ENCODE peak calls at places on chromosomes 16 and 17, in seven cellular contexts. N is H9, R is GM23248, L is mesendoderm, B is tibial nerve, I is ovary, D is body of pancreas. K is an unnamed sample.

GRCh38 chr16:3023415-3023668 is 400 bp downstream of the HCFC1R1 start:
- DNase-seq in R (peak; percentile 89), N (no peak), D (peak; percentile 68), I (no peak), B (no peak), L (peak; percentile 78), K (peak; percentile 66)

GRCh38 chr17:17535957-17536356 is 39.8 kb upstream of the RASD1 start:
- DNase-seq in B (no peak), D (peak; percentile 88), R (peak; percentile 41), L (no peak), N (no peak), I (no peak), K (peak; percentile 95)

GRCh38 chr16:86319871-86320270 is 190.5 kb upstream of the FOXF1 start:
- DNase-seq in R (peak; percentile 38), I (no peak), N (no peak), D (no peak), L (no peak), B (no peak), K (no peak)

GRCh38 chr16:69187387-69187890 is 475 bp downstream of the SNTB2 start:
- DNase-seq in N (peak; percentile 56), D (peak; percentile 61), I (peak; percentile 58), B (peak; percentile 37), R (peak; percentile 73), L (peak; percentile 66), K (peak; percentile 72)

GRCh38 chr16:3143189-3143588 is 8.4 kb downstream of the ZNF213 start:
- DNase-seq in B (no peak), R (no peak), I (no peak), N (no peak), D (no peak), L (no peak), K (no peak)

GRCh38 chr16:11393861-11394592 is 48.8 kb downstream of the RMI2 start:
- DNase-seq in N (no peak), D (no peak), L (no peak), R (no peak), B (no peak), I (no peak), K (no peak)

GRCh38 chr17:50316016-50316587 is 29.8 kb upstream of the XYLT2 start:
- DNase-seq in I (no peak), D (no peak), N (no peak), R (no peak), L (no peak), B (no peak), K (no peak)

GRCh38 chr17:80959330-80960036 is 32.2 kb upstream of the CHMP6 start:
- DNase-seq in I (peak; percentile 85), D (peak; percentile 37), L (no peak), N (no peak), R (peak; percentile 83), B (peak; percentile 55), K (peak; percentile 95)

GRCh38 chr17:57285681-57286080 is 29.4 kb downstream of the MSI2 start:
- DNase-seq in R (no peak), I (no peak), B (no peak), N (no peak), D (no peak), L (no peak), K (no peak)

GRCh38 chr17:56909742-56910508 is 3.9 kb downstream of the TRIM25 start:
- DNase-seq in N (no peak), B (peak; percentile 55), I (no peak), R (peak; percentile 11), D (peak; percentile 8), L (no peak), K (peak; percentile 69)

GRCh38 chr16:15960124-15960971 is 10.9 kb downstream of the ABCC1 start:
- DNase-seq in I (no peak), N (no peak), D (no peak), R (no peak), B (no peak), L (peak; percentile 64), K (no peak)

GRCh38 chr17:55743103-55743679 is 7.7 kb upstream of the PCTP start:
- DNase-seq in B (no peak), L (no peak), N (no peak), I (no peak), R (no peak), D (peak; percentile 61), K (peak; percentile 74)

GRCh38 chr16:77112701-77113100 is 78.3 kb upstream of the MON1B start:
- DNase-seq in N (no peak), R (no peak), B (no peak), L (no peak), D (no peak), I (no peak), K (no peak)

GRCh38 chr16:56183266-56183665 is 8.0 kb upstream of the GNAO1 start:
- DNase-seq in R (no peak), N (no peak), L (no peak), I (no peak), D (no peak), B (no peak), K (no peak)

GRCh38 chr16:58187657-58188430 is 10.1 kb downstream of the CSNK2A2 start:
- DNase-seq in D (no peak), L (no peak), I (no peak), N (no peak), B (no peak), R (no peak), K (no peak)

GRCh38 chr16:49564577-49565224 is 191.1 kb downstream of the C16orf78 start:
- DNase-seq in L (peak; percentile 72), I (no peak), D (peak; percentile 33), R (peak; percentile 11), B (no peak), N (no peak), K (no peak)

GRCh38 chr16:89696598-89697128 is 4.8 kb downstream of the SPATA2L start:
- DNase-seq in B (no peak), R (no peak), L (no peak), D (no peak), N (no peak), I (peak; percentile 30), K (no peak)

GRCh38 chr17:40714473-40714872 is 10.9 kb upstream of the KRT24 start:
- DNase-seq in I (no peak), D (no peak), L (no peak), N (no peak), R (peak; percentile 3), B (no peak), K (no peak)

GRCh38 chr17:69853533-69854262 is 221.3 kb upstream of the KCNJ16 start:
- DNase-seq in D (peak; percentile 22), I (no peak), B (no peak), R (peak; percentile 56), L (no peak), N (no peak), K (peak; percentile 82)

GRCh38 chr16:56948234-56948633 is 13.5 kb upstream of the CETP start:
- DNase-seq in L (no peak), I (no peak), B (no peak), D (no peak), R (no peak), N (no peak), K (no peak)

GRCh38 chr16:86824751-86825310 is 246.5 kb downstream of the FOXL1 start:
- DNase-seq in I (no peak), D (no peak), L (peak; percentile 95), B (no peak), R (no peak), N (peak; percentile 60), K (no peak)

GRCh38 chr16:29806641-29807425 is 504 bp downstream of the MAZ start:
- DNase-seq in B (no peak), L (peak; percentile 88), D (peak; percentile 67), N (peak; percentile 76), R (peak; percentile 57), I (peak; percentile 80), K (peak; percentile 70)

GRCh38 chr16:29809850-29810698 is 1.9 kb upstream of the PRRT2 start:
- DNase-seq in I (peak; percentile 58), D (no peak), L (peak; percentile 65), R (peak; percentile 54), B (no peak), N (peak; percentile 49), K (peak; percentile 23)

GRCh38 chr16:29809031-29809747 is 2.8 kb upstream of the PRRT2 start:
- DNase-seq in N (no peak), L (no peak), D (no peak), B (no peak), R (no peak), I (peak; percentile 63), K (peak; percentile 56)

GRCh38 chr16:29807426-29808218 is 1.3 kb downstream of the MAZ start:
- DNase-seq in N (peak; percentile 88), L (peak; percentile 93), R (peak; percentile 96), D (peak; percentile 87), I (peak; percentile 87), B (peak; percentile 82), K (peak; percentile 95)

DNA sequence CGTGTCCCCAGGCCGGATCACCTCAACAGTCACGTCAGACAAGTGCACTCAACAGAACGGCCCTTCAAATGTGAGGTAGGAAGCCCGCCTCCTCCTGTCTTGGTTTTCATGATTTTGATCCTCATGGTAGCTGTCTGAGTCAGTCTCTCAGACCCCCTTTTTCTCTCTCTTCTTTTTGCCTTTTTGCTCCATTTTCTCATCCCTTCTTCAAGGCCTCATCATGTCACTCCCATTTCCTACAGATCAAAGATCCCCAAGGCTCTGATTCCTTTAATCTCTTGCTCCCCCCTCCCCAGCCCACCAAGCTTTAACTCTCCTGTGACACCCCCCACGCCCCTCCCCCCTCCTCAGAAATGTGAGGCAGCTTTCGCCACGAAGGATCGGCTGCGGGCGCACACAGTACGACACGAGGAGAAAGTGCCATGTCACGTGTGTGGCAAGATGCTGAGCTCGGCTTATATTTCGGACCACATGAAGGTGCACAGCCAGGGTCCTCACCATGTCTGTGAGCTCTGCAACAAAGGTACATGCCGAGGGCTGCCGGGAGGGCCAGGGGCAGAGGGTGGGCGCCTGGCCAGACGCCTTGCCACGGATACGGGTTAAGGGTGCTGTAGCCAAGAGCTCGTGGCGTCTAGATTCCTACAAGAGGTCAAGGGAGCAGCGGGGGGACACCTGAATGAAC is 2.0 kb downstream of the MAZ start:
- DNase-seq in R (no peak), B (no peak), L (no peak), N (no peak), I (peak; percentile 55), D (no peak), K (peak; percentile 55)
- H3K27ac ChIP-seq in R (peak overlapping the region; percentile 68), B (peak overlapping the region; percentile 94), L (no peak overlapping the region), N (no peak overlapping the region), I (peak overlapping the region; percentile 74), D (peak overlapping the region; percentile 89), K (peak overlapping the region; percentile 62)

GRCh38 chr16:83903739-83904138 is 4.8 kb downstream of the MLYCD start:
- DNase-seq in R (peak; percentile 28), I (peak; percentile 62), L (no peak), D (peak; percentile 70), B (peak; percentile 34), N (no peak), K (peak; percentile 64)
- H3K27ac ChIP-seq in R (no peak overlapping the region), I (no peak overlapping the region), L (no peak overlapping the region), D (no peak overlapping the region), B (no peak overlapping the region), N (no peak overlapping the region), K (peak overlapping the region; percentile 32)

GRCh38 chr16:23286131-23286532 is 16.0 kb upstream of the SCNN1B start:
- DNase-seq in B (no peak), N (no peak), I (no peak), R (peak; percentile 84), L (no peak), D (no peak), K (no peak)
- H3K27ac ChIP-seq in B (no peak overlapping the region), N (no peak overlapping the region), I (no peak overlapping the region), R (peak overlapping the region; percentile 53), L (no peak overlapping the region), D (no peak overlapping the region), K (no peak overlapping the region)

GRCh38 chr17:39212841-39213480 is 12.8 kb downstream of the STAC2 start:
- DNase-seq in D (no peak), R (no peak), I (no peak), B (no peak), N (peak; percentile 60), L (no peak), K (no peak)
- H3K27ac ChIP-seq in D (no peak overlapping the region), R (no peak overlapping the region), I (no peak overlapping the region), B (no peak overlapping the region), N (no peak overlapping the region), L (no peak overlapping the region), K (peak overlapping the region; percentile 16)